ENCODE peak calls at places on chromosome 3, in nine cellular contexts. One of them, this sample, is unnamed.

GRCh38 chr3:188643736-188644135 is 489.8 kb downstream of the LPP start:
- DNase-seq in hippocampal formation: no peak
- DNase-seq in mesothelial cell of epicardium: no peak
- DNase-seq in mesenteric fat pad: no peak
- DNase-seq in AG04449: no peak
- DNase-seq in PC-9: peak; percentile 9
- DNase-seq in posterior cingulate gyrus: no peak
- DNase-seq in NCI-H345: no peak
- DNase-seq in SW 1271: no peak
- DNase-seq in this sample: no peak

GRCh38 chr3:66442254-66443249 is 58.3 kb downstream of the LRIG1 start:
- DNase-seq in PC-9: no peak
- DNase-seq in hippocampal formation: peak; percentile 48
- DNase-seq in posterior cingulate gyrus: no peak
- DNase-seq in mesenteric fat pad: no peak
- DNase-seq in SW 1271: no peak
- DNase-seq in AG04449: no peak
- DNase-seq in NCI-H345: peak; percentile 11
- DNase-seq in mesothelial cell of epicardium: no peak
- DNase-seq in this sample: peak; percentile 19

GRCh38 chr3:129238945-129239705 is 10.3 kb upstream of the COPG1 start:
- DNase-seq in mesothelial cell of epicardium: no peak
- DNase-seq in posterior cingulate gyrus: no peak
- DNase-seq in SW 1271: no peak
- DNase-seq in NCI-H345: no peak
- DNase-seq in hippocampal formation: no peak
- DNase-seq in mesenteric fat pad: no peak
- DNase-seq in PC-9: peak; percentile 79
- DNase-seq in AG04449: no peak
- DNase-seq in this sample: no peak

GRCh38 chr3:57755368-57756021 is 614 bp upstream of the SLMAP start:
- DNase-seq in NCI-H345: peak; percentile 73
- DNase-seq in posterior cingulate gyrus: peak; percentile 76
- DNase-seq in mesenteric fat pad: no peak
- DNase-seq in PC-9: peak; percentile 90
- DNase-seq in AG04449: no peak
- DNase-seq in SW 1271: peak; percentile 90
- DNase-seq in mesothelial cell of epicardium: peak; percentile 48
- DNase-seq in hippocampal formation: peak; percentile 91
- DNase-seq in this sample: peak; percentile 28

GRCh38 chr3:85572426-85572825 is 613.6 kb downstream of the CADM2 start:
- DNase-seq in mesothelial cell of epicardium: no peak
- DNase-seq in posterior cingulate gyrus: no peak
- DNase-seq in PC-9: no peak
- DNase-seq in mesenteric fat pad: no peak
- DNase-seq in AG04449: no peak
- DNase-seq in hippocampal formation: no peak
- DNase-seq in NCI-H345: no peak
- DNase-seq in SW 1271: no peak
- DNase-seq in this sample: no peak

GRCh38 chr3:152073267-152073666 is 195.5 kb upstream of the MBNL1 start:
- DNase-seq in SW 1271: no peak
- DNase-seq in PC-9: no peak
- DNase-seq in posterior cingulate gyrus: no peak
- DNase-seq in AG04449: no peak
- DNase-seq in mesenteric fat pad: no peak
- DNase-seq in NCI-H345: no peak
- DNase-seq in hippocampal formation: no peak
- DNase-seq in mesothelial cell of epicardium: no peak
- DNase-seq in this sample: no peak

GRCh38 chr3:66507631-66508260 is 6.9 kb upstream of the LRIG1 start:
- DNase-seq in posterior cingulate gyrus: no peak
- DNase-seq in SW 1271: no peak
- DNase-seq in mesenteric fat pad: no peak
- DNase-seq in hippocampal formation: no peak
- DNase-seq in AG04449: no peak
- DNase-seq in PC-9: no peak
- DNase-seq in NCI-H345: no peak
- DNase-seq in mesothelial cell of epicardium: no peak
- DNase-seq in this sample: no peak

GRCh38 chr3:111715911-111716523 is 120.9 kb upstream of the ZBED2 start:
- DNase-seq in SW 1271: peak; percentile 48
- DNase-seq in mesenteric fat pad: no peak
- DNase-seq in mesothelial cell of epicardium: peak; percentile 61
- DNase-seq in NCI-H345: no peak
- DNase-seq in posterior cingulate gyrus: peak; percentile 81
- DNase-seq in AG04449: no peak
- DNase-seq in hippocampal formation: no peak
- DNase-seq in PC-9: peak; percentile 67
- DNase-seq in this sample: peak; percentile 58

GRCh38 chr3:185365281-185366211 is 2.6 kb downstream of the MAP3K13 start:
- DNase-seq in mesenteric fat pad: no peak
- DNase-seq in NCI-H345: no peak
- DNase-seq in SW 1271: no peak
- DNase-seq in PC-9: peak; percentile 89
- DNase-seq in mesothelial cell of epicardium: no peak
- DNase-seq in posterior cingulate gyrus: no peak
- DNase-seq in AG04449: no peak
- DNase-seq in hippocampal formation: no peak
- DNase-seq in this sample: no peak

GRCh38 chr3:143261848-143262247 is 142.3 kb downstream of the CHST2 start:
- DNase-seq in PC-9: no peak
- DNase-seq in posterior cingulate gyrus: no peak
- DNase-seq in NCI-H345: no peak
- DNase-seq in mesothelial cell of epicardium: no peak
- DNase-seq in mesenteric fat pad: no peak
- DNase-seq in hippocampal formation: no peak
- DNase-seq in SW 1271: no peak
- DNase-seq in AG04449: no peak
- DNase-seq in this sample: no peak

GRCh38 chr3:99430348-99431134 is 207.9 kb upstream of the COL8A1 start:
- DNase-seq in AG04449: no peak
- DNase-seq in NCI-H345: no peak
- DNase-seq in mesothelial cell of epicardium: no peak
- DNase-seq in hippocampal formation: no peak
- DNase-seq in posterior cingulate gyrus: no peak
- DNase-seq in PC-9: no peak
- DNase-seq in SW 1271: no peak
- DNase-seq in mesenteric fat pad: no peak
- DNase-seq in this sample: no peak

GRCh38 chr3:177146646-177147045 is 50.6 kb downstream of the TBL1XR1 start:
- DNase-seq in posterior cingulate gyrus: no peak
- DNase-seq in SW 1271: no peak
- DNase-seq in PC-9: no peak
- DNase-seq in mesenteric fat pad: no peak
- DNase-seq in AG04449: no peak
- DNase-seq in NCI-H345: no peak
- DNase-seq in mesothelial cell of epicardium: no peak
- DNase-seq in hippocampal formation: no peak
- DNase-seq in this sample: no peak

GRCh38 chr3:12959838-12960378 is 113.3 kb downstream of the IQSEC1 start:
- DNase-seq in mesenteric fat pad: no peak
- DNase-seq in mesothelial cell of epicardium: no peak
- DNase-seq in NCI-H345: no peak
- DNase-seq in AG04449: no peak
- DNase-seq in SW 1271: no peak
- DNase-seq in hippocampal formation: no peak
- DNase-seq in posterior cingulate gyrus: no peak
- DNase-seq in PC-9: no peak
- DNase-seq in this sample: no peak

GRCh38 chr3:130658666-130659065 is 88.0 kb downstream of the PIK3R4 start:
- DNase-seq in AG04449: peak; percentile 61
- DNase-seq in SW 1271: no peak
- DNase-seq in hippocampal formation: no peak
- DNase-seq in mesothelial cell of epicardium: no peak
- DNase-seq in posterior cingulate gyrus: no peak
- DNase-seq in PC-9: no peak
- DNase-seq in NCI-H345: no peak
- DNase-seq in mesenteric fat pad: no peak
- DNase-seq in this sample: no peak

GRCh38 chr3:38454884-38455638 is 1.4 kb downstream of the ACVR2B start:
- DNase-seq in SW 1271: peak; percentile 70
- DNase-seq in NCI-H345: peak; percentile 76
- DNase-seq in AG04449: no peak
- DNase-seq in posterior cingulate gyrus: peak; percentile 89
- DNase-seq in PC-9: peak; percentile 53
- DNase-seq in mesothelial cell of epicardium: peak; percentile 76
- DNase-seq in hippocampal formation: peak; percentile 24
- DNase-seq in mesenteric fat pad: no peak
- DNase-seq in this sample: peak; percentile 92

GRCh38 chr3:61682671-61683408 is 121.5 kb downstream of the PTPRG start:
- DNase-seq in mesothelial cell of epicardium: no peak
- DNase-seq in posterior cingulate gyrus: no peak
- DNase-seq in hippocampal formation: no peak
- DNase-seq in mesenteric fat pad: no peak
- DNase-seq in SW 1271: no peak
- DNase-seq in AG04449: no peak
- DNase-seq in NCI-H345: no peak
- DNase-seq in PC-9: peak; percentile 56
- DNase-seq in this sample: no peak

GRCh38 chr3:190017575-190018288 is 103.0 kb downstream of the P3H2 start:
- DNase-seq in mesothelial cell of epicardium: no peak
- DNase-seq in hippocampal formation: peak; percentile 40
- DNase-seq in SW 1271: peak; percentile 61
- DNase-seq in mesenteric fat pad: no peak
- DNase-seq in posterior cingulate gyrus: no peak
- DNase-seq in NCI-H345: no peak
- DNase-seq in AG04449: no peak
- DNase-seq in PC-9: peak; percentile 65
- DNase-seq in this sample: no peak

GRCh38 chr3:126568776-126569342 is 10.1 kb upstream of the C3orf22 start:
- DNase-seq in hippocampal formation: no peak
- DNase-seq in NCI-H345: no peak
- DNase-seq in SW 1271: no peak
- DNase-seq in posterior cingulate gyrus: no peak
- DNase-seq in mesenteric fat pad: peak; percentile 67
- DNase-seq in PC-9: no peak
- DNase-seq in mesothelial cell of epicardium: peak; percentile 37
- DNase-seq in AG04449: no peak
- DNase-seq in this sample: no peak

GRCh38 chr3:27657404-27657803 is 64.7 kb downstream of the EOMES start:
- DNase-seq in PC-9: no peak
- DNase-seq in posterior cingulate gyrus: no peak
- DNase-seq in NCI-H345: no peak
- DNase-seq in mesothelial cell of epicardium: no peak
- DNase-seq in SW 1271: no peak
- DNase-seq in mesenteric fat pad: no peak
- DNase-seq in hippocampal formation: no peak
- DNase-seq in AG04449: no peak
- DNase-seq in this sample: no peak

GRCh38 chr3:129595544-129596193 is 10.8 kb downstream of the PLXND1 start:
- DNase-seq in posterior cingulate gyrus: no peak
- DNase-seq in AG04449: no peak
- DNase-seq in mesothelial cell of epicardium: no peak
- DNase-seq in hippocampal formation: no peak
- DNase-seq in NCI-H345: no peak
- DNase-seq in mesenteric fat pad: no peak
- DNase-seq in PC-9: no peak
- DNase-seq in SW 1271: no peak
- DNase-seq in this sample: no peak

GRCh38 chr3:194203482-194204035 is 67.6 kb downstream of the HES1 start:
- DNase-seq in mesothelial cell of epicardium: no peak
- DNase-seq in SW 1271: no peak
- DNase-seq in AG04449: no peak
- DNase-seq in PC-9: peak; percentile 67
- DNase-seq in posterior cingulate gyrus: no peak
- DNase-seq in mesenteric fat pad: no peak
- DNase-seq in NCI-H345: no peak
- DNase-seq in hippocampal formation: no peak
- DNase-seq in this sample: no peak

This sample was measured in nephron progenitor cell.